ENCODE peak calls at places on chromosomes 7 and 10, in nine cellular contexts. E is effector memory CD4-positive, alpha-beta T cell; S is ascending aorta; M is body of pancreas; Z is CD8-positive, alpha-beta memory T cell; B is SK-N-SH; P is heart right ventricle; F is RWPE2; U is small intestine. H is an unnamed sample. For H3K4me1 and H3K36me3, the result is how much of the 10 kb centered on the place peaks cover.

GRCh38 chr10:125334545-125334944 is 174.2 kb upstream of the CTBP2 start:
- DNase-seq in Z (no peak), S (no peak), P (no peak), B (no peak), U (no peak), E (no peak), F (no peak), M (no peak), H (no peak)

GRCh38 chr7:50431906-50432305 is 18.2 kb downstream of the FIGNL1 start:
- DNase-seq in E (no peak), U (no peak), Z (no peak), B (no peak), P (no peak), F (no peak), S (no peak), M (no peak), H (no peak)

GRCh38 chr7:1457949-1458675 is 1.2 kb downstream of the MICALL2 start:
- DNase-seq in S (no peak), Z (no peak), P (no peak), M (no peak), B (no peak), U (no peak), E (no peak), F (no peak), H (no peak)

GRCh38 chr10:132904169-132904813 is 38.1 kb downstream of the CFAP46 start:
- DNase-seq in P (no peak), M (peak), Z (no peak), U (peak), E (no peak), B (peak), F (peak), S (no peak), H (no peak)

GRCh38 chr10:7119325-7120015 is 291.4 kb downstream of the SFMBT2 start:
- DNase-seq in S (no peak), M (no peak), E (no peak), B (no peak), F (no peak), Z (no peak), P (no peak), U (no peak), H (no peak)

GRCh38 chr7:155677688-155678087 is 33.2 kb downstream of the RBM33 start:
- DNase-seq in M (no peak), B (no peak), Z (no peak), E (no peak), P (no peak), S (no peak), U (no peak), F (no peak), H (no peak)

GRCh38 chr10:75202321-75203096 is 8.1 kb upstream of the VDAC2 start:
- DNase-seq in M (no peak), P (peak), S (peak), E (no peak), U (peak), B (no peak), F (no peak), Z (no peak), H (peak)

GRCh38 chr10:78255796-78256638 is 222.4 kb downstream of the RPS24 start:
- DNase-seq in M (peak), E (no peak), U (no peak), P (peak), S (peak), B (no peak), Z (no peak), F (peak), H (no peak)

GRCh38 chr7:46444266-46444665 is 523.2 kb upstream of the IGFBP3 start:
- DNase-seq in P (no peak), Z (no peak), M (no peak), E (no peak), U (no peak), F (no peak), B (no peak), S (no peak), H (no peak)

GRCh38 chr10:57707300-57707658 is 560.4 kb downstream of the IPMK start:
- DNase-seq in F (no peak), P (no peak), B (no peak), Z (no peak), E (no peak), M (no peak), S (no peak), U (no peak), H (no peak)

GRCh38 chr7:28433604-28434254 is 21.4 kb downstream of the CREB5 start:
- DNase-seq in E (no peak), P (peak), F (no peak), B (peak), Z (no peak), M (peak), S (no peak), U (peak), H (no peak)

GRCh38 chr7:157594306-157594705 is 257.5 kb downstream of the DNAJB6 start:
- DNase-seq in E (no peak), S (no peak), F (no peak), P (no peak), U (no peak), Z (no peak), M (no peak), B (no peak), H (no peak)

GRCh38 chr10:91944880-91945630 is 21.5 kb downstream of the BTAF1 start:
- DNase-seq in F (no peak), P (no peak), Z (no peak), E (no peak), U (no peak), B (no peak), M (no peak), S (no peak), H (no peak)

GRCh38 chr7:4097001-4097609 is 585.0 kb upstream of the FOXK1 start:
- DNase-seq in S (no peak), M (no peak), Z (no peak), E (no peak), U (no peak), P (no peak), F (no peak), B (no peak), H (no peak)

GRCh38 chr10:112810651-112811215 is 139.3 kb upstream of the TCF7L2 start:
- DNase-seq in P (no peak), S (peak), E (no peak), M (no peak), U (no peak), B (no peak), F (no peak), Z (no peak), H (no peak)

GRCh38 chr7:80243425-80243824 is 108.8 kb downstream of the GNAI1 start:
- DNase-seq in P (no peak), F (no peak), M (no peak), B (no peak), U (no peak), S (no peak), E (no peak), Z (no peak), H (no peak)

GRCh38 chr7:8251195-8251594 is 10.8 kb downstream of the ICA1 start:
- DNase-seq in E (no peak), M (no peak), S (no peak), P (no peak), Z (no peak), F (no peak), B (no peak), U (no peak), H (no peak)

GRCh38 chr10:112842832-112843360 is 107.2 kb upstream of the TCF7L2 start:
- DNase-seq in F (no peak), B (peak), P (no peak), E (no peak), M (no peak), Z (no peak), S (no peak), U (peak), H (no peak)

GRCh38 chr10:59077855-59078254 is 98.6 kb upstream of the PHYHIPL start:
- DNase-seq in S (no peak), B (no peak), M (no peak), F (no peak), E (no peak), P (no peak), U (no peak), Z (no peak), H (no peak)

GRCh38 chr10:16891375-16892313 is 74.4 kb upstream of the RSU1 start:
- DNase-seq in U (peak), M (peak), B (peak), F (no peak), S (peak), Z (no peak), P (peak), E (peak), H (peak)

GRCh38 chr10:61389887-61390286 is 63.3 kb downstream of the TMEM26 start:
- DNase-seq in E (no peak), S (no peak), F (no peak), Z (no peak), P (no peak), B (no peak), M (no peak), U (no peak), H (no peak)

GRCh38 chr10:71077796-71078453 is 134.4 kb upstream of the UNC5B start:
- DNase-seq in F (peak), M (no peak), B (no peak), P (no peak), U (no peak), Z (no peak), S (peak), E (no peak), H (no peak)

GRCh38 chr10:8179081-8179480 is 124.6 kb downstream of the GATA3 start:
- DNase-seq in Z (no peak), M (no peak), S (no peak), P (no peak), U (no peak), E (no peak), F (no peak), B (no peak), H (no peak)

GRCh38 chr7:117148971-117149370 is 173.9 kb downstream of the WNT2 start:
- DNase-seq in F (no peak), P (no peak), E (no peak), S (no peak), Z (no peak), U (peak), M (no peak), B (no peak), H (no peak)

GRCh38 chr10:23253780-23254179 is 61.7 kb downstream of the PTF1A start:
- DNase-seq in U (no peak), M (no peak), B (no peak), P (no peak), F (no peak), S (no peak), E (no peak), Z (no peak), H (no peak)

GRCh38 chr10:53548664-53549063 is 776.1 kb upstream of the MBL2 start:
- DNase-seq in M (no peak), P (no peak), E (no peak), Z (no peak), F (no peak), S (no peak), U (no peak), B (no peak), H (no peak)

GRCh38 chr7:22725585-22725984 is 1.4 kb upstream of the IL6 start:
- DNase-seq in P (no peak), U (no peak), E (no peak), Z (no peak), F (no peak), B (peak), M (no peak), S (no peak), H (no peak)

GRCh38 chr10:113290137-113290536 is 262.7 kb upstream of the HABP2 start:
- DNase-seq in F (no peak), Z (no peak), S (no peak), B (no peak), P (no peak), E (no peak), U (no peak), M (no peak), H (no peak)

GRCh38 chr7:106367018-106367420 is 82.2 kb upstream of the NAMPT start:
- DNase-seq in B (no peak), Z (no peak), E (no peak), M (no peak), U (no peak), P (no peak), F (no peak), S (no peak), H (no peak)

GRCh38 chr10:34327184-34327583 is 487.9 kb downstream of the PARD3 start:
- DNase-seq in B (peak), S (no peak), U (no peak), Z (no peak), M (no peak), E (no peak), F (no peak), P (no peak), H (no peak)

GRCh38 chr7:156919132-156919713 is 26.2 kb upstream of the LMBR1 start:
- DNase-seq in U (no peak), B (no peak), E (no peak), P (no peak), S (no peak), Z (no peak), F (no peak), M (peak), H (no peak)

GRCh38 chr10:34641147-34641912 is 173.8 kb downstream of the PARD3 start:
- DNase-seq in F (no peak), M (no peak), S (no peak), E (no peak), P (no peak), U (no peak), B (no peak), Z (no peak), H (no peak)

GRCh38 chr10:44995914-44996633 is 4.6 kb upstream of the ZNF22 start:
- DNase-seq in S (peak), E (no peak), P (peak), U (no peak), Z (no peak), M (peak), F (no peak), B (no peak), H (peak)
- H3K4me1 ChIP-seq in S (half or more), E (under half), P (under half), U (under half), Z (under half), M (half or more), F (under half), B (under half), H (half or more)

DNA sequence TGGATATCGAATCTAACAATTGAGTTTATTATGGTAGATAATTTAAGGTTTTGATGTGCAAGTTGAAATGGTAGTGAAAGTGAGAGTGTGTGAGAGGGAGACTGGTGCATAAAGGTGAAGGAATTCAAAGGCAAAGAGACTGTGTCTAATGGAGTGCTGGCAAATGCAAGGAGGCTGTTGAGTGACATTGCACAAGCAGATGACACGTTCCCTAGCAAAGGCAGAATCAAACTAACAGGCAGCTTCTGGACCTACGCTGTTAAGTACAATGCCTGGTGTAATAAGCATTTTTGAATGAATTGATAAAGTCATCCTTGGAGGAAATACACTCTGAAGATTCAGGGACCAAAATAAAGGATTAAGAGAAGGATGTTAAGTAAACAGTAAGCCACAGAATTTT is 11.7 kb upstream of the GPR141 start:
- DNase-seq in P (no peak), Z (no peak), B (no peak), F (no peak), U (no peak), M (no peak), E (no peak), S (no peak), H (no peak)
- H3K4me3 ChIP-seq in P (no peak), Z (no peak), B (no peak), F (no peak), U (no peak), M (no peak), E (no peak), S (no peak), H (no peak)

GRCh38 chr10:13165177-13165576 is 3.8 kb downstream of the MCM10 start:
- DNase-seq in U (no peak), E (no peak), P (no peak), S (no peak), M (no peak), F (no peak), B (no peak), Z (no peak), H (no peak)
- H3K36me3 ChIP-seq in U (under half), E (under half), P (under half), S (under half), M (under half), F (under half), B (under half), Z (under half), H (under half)

GRCh38 chr7:150660939-150661613 is 24.4 kb upstream of the GIMAP2 start:
- DNase-seq in F (no peak), E (no peak), U (no peak), P (no peak), Z (no peak), B (no peak), M (no peak), S (no peak), H (no peak)
- H3K4me1 ChIP-seq in F (under half), E (under half), U (under half), P (under half), Z (under half), B (under half), M (under half), S (under half), H (under half)

DNA sequence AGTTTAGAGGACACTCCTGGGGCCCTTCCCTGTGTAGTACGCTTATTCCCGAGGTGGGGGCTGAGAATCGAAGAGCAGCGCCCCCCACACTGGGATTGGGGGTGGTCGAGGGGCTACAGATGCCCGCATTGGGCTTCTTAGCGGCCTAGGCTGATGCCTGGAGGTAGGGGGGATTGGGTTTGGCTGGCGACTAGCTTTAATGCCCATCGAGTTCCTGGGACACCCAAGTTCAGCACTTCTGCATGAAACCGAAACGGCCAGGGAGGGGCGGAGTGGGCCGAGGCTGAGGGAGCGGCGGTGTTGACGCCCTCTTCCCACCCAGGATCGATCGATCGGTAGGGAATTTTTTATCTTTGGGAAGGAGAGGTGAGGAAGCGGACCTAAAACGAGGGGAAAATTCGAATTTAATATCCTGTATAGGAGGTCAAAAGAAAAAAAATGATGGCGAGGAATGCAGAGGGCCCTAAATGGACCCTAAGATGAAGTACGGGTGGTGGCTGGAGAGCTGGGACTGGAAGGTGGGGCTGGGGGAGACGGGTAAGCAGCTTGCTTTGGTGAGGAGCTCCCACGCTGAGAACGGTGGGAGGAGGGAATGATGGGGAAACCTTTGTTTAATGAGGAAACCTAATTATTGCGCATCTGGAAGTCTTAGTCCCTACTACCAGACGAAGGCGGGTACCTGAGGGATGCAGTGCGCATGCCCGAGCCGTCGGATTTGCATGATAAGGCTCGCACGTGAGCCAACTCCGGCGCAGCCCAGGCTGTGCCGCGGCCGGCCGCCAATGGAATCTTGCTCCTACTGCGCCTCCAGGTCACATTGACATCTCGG is 12.5 kb upstream of the DLX6 start:
- DNase-seq in M (peak), E (no peak), B (no peak), P (no peak), Z (no peak), F (no peak), U (no peak), S (no peak), H (no peak)
- H3K4me3 ChIP-seq in M (no peak), E (no peak), B (no peak), P (no peak), Z (no peak), F (no peak), U (no peak), S (no peak), H (no peak)

GRCh38 chr7:79114875-79115274 is 338.6 kb downstream of the MAGI2 start:
- DNase-seq in M (no peak), F (no peak), U (no peak), S (no peak), Z (no peak), E (no peak), P (no peak), B (no peak), H (no peak)
- H3K36me3 ChIP-seq in M (under half), F (under half), U (under half), S (under half), Z (under half), E (under half), P (under half), B (under half), H (under half)

GRCh38 chr7:148116195-148116594 is 474.4 kb upstream of the C7orf33 start:
- DNase-seq in P (no peak), M (no peak), Z (no peak), E (no peak), F (no peak), S (no peak), U (no peak), B (no peak), H (no peak)

GRCh38 chr7:148116954-148117353 is 473.6 kb upstream of the C7orf33 start:
- DNase-seq in S (no peak), P (no peak), F (no peak), B (no peak), U (no peak), E (no peak), M (no peak), Z (no peak), H (no peak)

GRCh38 chr7:148118371-148118770 is 472.2 kb upstream of the C7orf33 start:
- DNase-seq in F (no peak), Z (no peak), P (no peak), B (no peak), U (no peak), M (no peak), S (no peak), E (no peak), H (no peak)

GRCh38 chr7:148115308-148115707 is 475.3 kb upstream of the C7orf33 start:
- DNase-seq in M (no peak), B (peak), S (no peak), Z (no peak), U (no peak), E (no peak), P (no peak), F (no peak), H (no peak)

GRCh38 chr7:148114807-148115206 is 475.8 kb upstream of the C7orf33 start:
- DNase-seq in B (peak), E (no peak), M (no peak), S (no peak), P (no peak), F (no peak), U (no peak), Z (no peak), H (no peak)
- H3K4me1 ChIP-seq in B (under half), E (under half), M (under half), S (under half), P (under half), F (under half), U (under half), Z (under half), H (under half)